ENCODE peak calls at places on chromosomes 4 and X, in nine cellular contexts. L is fibroblast of lung, K is Panc1, C is cardiac muscle cell, R is BJ, T is body of pancreas, F is aorta, Z is heart left ventricle, B is tibial artery. N is an unnamed sample. For H3K36me3 and H3K27me3, the result is how much of the 10 kb centered on the place peaks cover.

GRCh38 chr4:151730003-151730559 is 30.7 kb downstream of the GATB start:
- DNase-seq in L (peak), K (no peak), C (no peak), R (no peak), T (no peak), F (no peak), Z (no peak), B (no peak), N (no peak)

GRCh38 chr4:107721436-107722090 is 1.5 kb upstream of the PAPSS1 start:
- DNase-seq in L (no peak), K (no peak), C (peak), R (no peak), T (no peak), F (no peak), Z (no peak), B (no peak), N (peak)

GRCh38 chr4:83618991-83619390 is 83.1 kb downstream of the GPAT3 start:
- DNase-seq in L (peak), K (no peak), C (peak), R (no peak), T (peak), F (peak), Z (no peak), B (peak), N (peak)

GRCh38 chr4:74018771-74019170 is 19.7 kb downstream of the CXCL3 start:
- DNase-seq in L (no peak), K (no peak), C (no peak), R (no peak), T (no peak), F (no peak), Z (no peak), B (no peak), N (no peak)

GRCh38 chr4:114267976-114268375 is 288.5 kb upstream of the ARSJ start:
- DNase-seq in L (no peak), K (no peak), C (no peak), R (no peak), T (no peak), F (no peak), Z (no peak), B (no peak), N (no peak)

GRCh38 chrX:81890476-81890875 is 688.6 kb downstream of the SH3BGRL start:
- DNase-seq in L (no peak), K (no peak), C (no peak), R (no peak), T (no peak), F (no peak), Z (no peak), B (no peak), N (no peak)

GRCh38 chrX:95076449-95076848 is 1402.4 kb downstream of the FAM133A start:
- DNase-seq in L (peak), K (no peak), C (peak), R (no peak), T (no peak), F (no peak), Z (no peak), B (no peak), N (no peak)

GRCh38 chr4:37324526-37324925 is 80.0 kb downstream of the NWD2 start:
- DNase-seq in L (no peak), K (no peak), C (no peak), R (no peak), T (no peak), F (no peak), Z (no peak), B (no peak), N (no peak)

GRCh38 chr4:157014621-157015591 is 43.3 kb upstream of the PDGFC start:
- DNase-seq in L (peak), K (no peak), C (no peak), R (peak), T (no peak), F (no peak), Z (no peak), B (no peak), N (no peak)

GRCh38 chrX:2272337-2272736 is 228.4 kb downstream of the DHRSX start:
- DNase-seq in L (no peak), K (no peak), C (no peak), R (no peak), T (no peak), F (no peak), Z (no peak), B (no peak), N (no peak)

GRCh38 chr4:183333983-183334382 is 11.8 kb upstream of the CLDN24 start:
- DNase-seq in L (no peak), K (no peak), C (no peak), R (no peak), T (no peak), F (no peak), Z (no peak), B (no peak), N (no peak)

GRCh38 chr4:168674869-168675268 is 178.0 kb downstream of the PALLD start:
- DNase-seq in L (no peak), K (no peak), C (no peak), R (no peak), T (no peak), F (no peak), Z (no peak), B (no peak), N (no peak)

GRCh38 chr4:180028682-180029081 is 2214.5 kb upstream of the TENM3 start:
- DNase-seq in L (peak), K (no peak), C (peak), R (no peak), T (peak), F (no peak), Z (no peak), B (no peak), N (no peak)

GRCh38 chr4:33882246-33882990 is 2361.9 kb downstream of the ARAP2 start:
- DNase-seq in L (peak), K (no peak), C (no peak), R (no peak), T (no peak), F (no peak), Z (no peak), B (no peak), N (no peak)

GRCh38 chr4:117085185-117085701 is at the start of gene TRAM1L1:
- DNase-seq in L (peak), K (no peak), C (peak), R (peak), T (peak), F (peak), Z (peak), B (peak), N (peak)

GRCh38 chr4:84738622-84739021 is 155.7 kb downstream of the CDS1 start:
- DNase-seq in L (no peak), K (no peak), C (no peak), R (no peak), T (no peak), F (no peak), Z (no peak), B (no peak), N (no peak)

GRCh38 chr4:84734037-84734436 is 151.1 kb downstream of the CDS1 start:
- DNase-seq in L (no peak), K (no peak), C (no peak), R (no peak), T (no peak), F (no peak), Z (no peak), B (no peak), N (no peak)

GRCh38 chr4:84733343-84734033 is 150.6 kb downstream of the CDS1 start:
- DNase-seq in L (no peak), K (no peak), C (peak), R (no peak), T (no peak), F (no peak), Z (peak), B (no peak), N (peak)

GRCh38 chr4:84740071-84740470 is 157.1 kb downstream of the CDS1 start:
- DNase-seq in L (no peak), K (no peak), C (no peak), R (no peak), T (no peak), F (no peak), Z (no peak), B (no peak), N (no peak)

DNA sequence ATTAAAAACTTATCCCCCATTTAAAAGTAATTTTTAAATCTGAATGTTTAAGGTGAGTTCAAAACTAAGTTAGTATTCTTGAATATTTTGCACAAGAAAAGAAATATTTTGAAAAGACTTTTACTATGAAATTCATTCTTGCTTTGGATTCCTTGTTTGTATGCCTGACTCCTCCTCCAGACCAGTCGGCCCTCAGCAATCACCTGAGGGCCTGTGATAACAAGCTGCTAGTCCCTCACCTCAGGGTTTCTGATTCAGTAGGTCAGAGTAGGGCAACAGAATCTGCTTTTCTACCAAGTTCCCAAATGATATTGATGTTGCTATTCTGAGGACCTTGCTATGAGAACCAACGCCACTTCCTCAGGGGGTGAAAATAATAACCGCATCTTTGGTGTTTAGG is 154.7 kb downstream of the CDS1 start:
- DNase-seq in L (no peak), K (no peak), C (peak), R (no peak), T (no peak), F (no peak), Z (no peak), B (no peak), N (no peak)
- H3K36me3 ChIP-seq in L (under half), K (under half), C (under half), R (under half), T (under half), F (under half), Z (half or more), B (half or more), N (half or more)

DNA sequence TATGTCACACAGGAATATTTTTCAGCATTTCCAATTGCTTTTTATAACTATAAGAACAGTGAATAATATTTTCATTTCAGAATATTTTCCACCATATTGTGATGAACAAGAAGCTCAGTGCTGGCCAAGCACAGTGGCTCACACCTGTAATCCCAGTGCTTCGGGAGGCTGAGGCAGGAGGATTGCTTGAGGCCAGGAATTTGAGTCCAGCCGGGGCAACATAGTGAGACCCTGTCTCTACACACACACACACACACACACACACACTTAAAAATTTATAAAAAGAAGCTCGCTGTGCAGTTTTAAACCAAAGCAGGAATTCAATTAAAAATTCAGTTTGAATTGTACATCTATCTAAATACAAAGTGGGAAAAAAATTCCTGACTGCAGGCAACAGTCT is 3.2 kb downstream of the ZFYVE28 start:
- DNase-seq in L (no peak), K (no peak), C (no peak), R (no peak), T (no peak), F (no peak), Z (no peak), B (no peak), N (no peak)
- H3K27me3 ChIP-seq in L (under half), K (under half), C (half or more), R (under half), T (under half), F (under half), Z (under half), B (under half), N (under half)

DNA sequence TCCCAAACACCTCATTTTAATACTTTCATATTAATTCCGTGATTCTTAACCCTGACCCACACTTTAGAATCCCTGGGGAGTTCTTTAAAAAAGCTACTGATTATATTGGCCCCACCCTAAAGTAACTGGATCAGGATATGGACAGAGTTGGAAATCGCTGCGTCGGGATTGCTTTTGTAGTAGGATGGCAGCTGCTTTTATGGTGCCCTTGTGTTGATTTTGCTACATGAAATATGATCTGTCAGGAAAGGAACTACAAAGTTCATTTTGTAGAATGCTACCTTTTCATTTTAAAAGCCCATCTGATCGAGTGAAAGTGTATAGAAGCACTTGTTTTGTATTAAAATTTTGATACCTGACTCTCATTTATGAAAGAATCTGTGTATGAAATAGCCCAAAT is 43.6 kb downstream of the TMEM131L start:
- DNase-seq in L (no peak), K (no peak), C (no peak), R (no peak), T (no peak), F (no peak), Z (no peak), B (no peak), N (no peak)
- H3K36me3 ChIP-seq in L (under half), K (under half), C (under half), R (under half), T (under half), F (under half), Z (under half), B (under half), N (under half)

GRCh38 chrX:112083624-112084326 is 1.2 kb upstream of the TRPC5 start:
- DNase-seq in L (no peak), K (no peak), C (no peak), R (no peak), T (no peak), F (no peak), Z (no peak), B (no peak), N (no peak)
- H3K27me3 ChIP-seq in L (under half), K (under half), C (half or more), R (under half), T (under half), F (under half), Z (under half), B (under half), N (under half)

DNA sequence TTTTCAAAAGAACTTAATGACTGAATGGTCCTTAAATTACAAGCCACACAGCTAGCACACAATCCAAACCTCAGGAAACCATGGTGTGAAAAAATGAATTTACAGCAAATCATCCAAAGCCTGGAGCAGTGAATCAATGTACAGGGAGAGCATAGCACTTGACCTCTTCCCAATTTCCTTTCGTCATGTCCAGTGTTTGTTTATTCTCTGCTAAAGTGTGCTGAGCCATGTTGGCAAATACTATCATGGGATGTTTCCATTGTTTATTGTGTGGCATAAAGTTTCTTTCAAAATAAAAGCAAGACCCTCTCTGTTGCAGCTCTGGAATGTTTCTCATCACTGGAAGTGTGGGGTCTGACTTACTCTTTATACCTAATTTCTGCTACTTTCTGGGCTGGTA is 25.4 kb upstream of the FAM47B start:
- DNase-seq in L (no peak), K (no peak), C (no peak), R (no peak), T (no peak), F (no peak), Z (no peak), B (no peak), N (no peak)
- H3K36me3 ChIP-seq in L (under half), K (under half), C (under half), R (under half), T (under half), F (under half), Z (under half), B (under half), N (under half)

DNA sequence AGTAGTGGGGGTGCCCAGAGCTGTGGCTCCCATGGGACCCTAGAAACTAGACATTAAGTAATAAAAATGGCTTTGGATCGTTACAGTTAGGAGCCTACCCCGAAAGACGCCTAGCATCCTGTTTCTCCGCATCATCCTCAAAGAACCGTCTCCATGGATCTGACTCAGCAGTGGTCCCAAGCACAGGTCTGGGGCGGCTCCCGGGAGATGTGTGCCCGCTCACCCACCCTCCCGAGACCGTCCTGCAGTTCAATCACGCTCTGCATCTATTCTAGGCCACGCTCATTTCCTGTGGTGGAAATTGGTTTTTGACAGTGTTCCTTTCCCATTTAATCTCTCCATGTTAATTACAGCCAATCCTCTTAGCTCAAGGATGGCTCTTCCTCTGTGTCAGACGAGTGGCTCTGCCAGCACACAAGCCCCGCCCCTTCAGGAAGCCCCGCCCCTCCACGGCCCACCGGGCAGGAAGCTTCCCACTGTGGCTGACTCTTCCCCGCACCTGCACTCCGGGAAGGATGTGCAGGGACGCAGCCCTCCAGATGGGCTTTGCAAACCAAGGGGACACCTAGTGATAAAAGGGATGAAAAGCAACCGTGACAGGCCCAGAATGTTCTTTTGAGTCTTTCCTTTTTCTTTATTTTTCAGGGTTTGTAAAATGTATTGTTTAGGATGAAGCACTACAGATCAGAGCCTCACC is 34.5 kb upstream of the HELT start:
- DNase-seq in L (peak), K (no peak), C (peak), R (no peak), T (peak), F (peak), Z (peak), B (peak), N (peak)
- H3K27me3 ChIP-seq in L (under half), K (under half), C (under half), R (under half), T (under half), F (under half), Z (under half), B (under half), N (under half)

DNA sequence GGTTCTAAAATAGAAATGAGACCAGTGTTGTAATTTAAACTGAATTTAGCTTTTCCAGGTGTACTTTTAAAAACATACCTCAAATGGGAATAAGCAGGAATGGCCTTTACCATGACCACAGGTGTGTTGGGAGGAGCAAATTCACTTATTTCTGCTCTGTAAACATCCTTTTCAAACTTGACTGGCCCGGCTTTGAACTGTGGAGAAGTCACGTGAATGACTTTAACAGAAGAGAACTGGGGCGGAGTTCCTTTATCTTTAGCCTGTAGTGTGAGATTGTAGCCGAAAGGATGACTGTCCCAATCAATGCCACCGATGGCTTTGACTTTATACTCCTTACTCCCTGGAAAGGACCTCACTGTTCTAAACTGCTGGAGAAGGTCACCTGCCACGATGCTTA is 15.1 kb downstream of the FAT1 start:
- DNase-seq in L (no peak), K (no peak), C (no peak), R (no peak), T (no peak), F (no peak), Z (no peak), B (no peak), N (no peak)
- H3K36me3 ChIP-seq in L (under half), K (under half), C (under half), R (under half), T (under half), F (under half), Z (under half), B (under half), N (under half)

GRCh38 chr4:187286536-187286935 is 562.9 kb upstream of the FAT1 start:
- DNase-seq in L (peak), K (no peak), C (no peak), R (no peak), T (no peak), F (no peak), Z (no peak), B (no peak), N (no peak)
- H3K27me3 ChIP-seq in L (under half), K (under half), C (under half), R (under half), T (under half), F (under half), Z (under half), B (under half), N (under half)

GRCh38 chr4:123526511-123526910 is 129.9 kb downstream of the SPRY1 start:
- DNase-seq in L (no peak), K (no peak), C (no peak), R (no peak), T (no peak), F (no peak), Z (no peak), B (no peak), N (no peak)
- H3K36me3 ChIP-seq in L (under half), K (under half), C (under half), R (under half), T (under half), F (under half), Z (under half), B (under half), N (under half)